ENCODE peak calls at places on chromosomes 1 and 21, in seven cellular contexts. B is A549, T is GM12878, N is suprapubic skin, O is sigmoid colon, S is transverse colon, M is HepG2. V is an unnamed sample. For H3K4me1, the result is how much of the 10 kb centered on the place peaks cover.

GRCh38 chr1:206023682-206024081 is at the start of gene CTSE:
- DNase-seq in N (no peak), B (no peak), O (no peak), M (no peak), T (no peak), S (peak), V (no peak)

GRCh38 chr1:171913385-171913784 is 72.1 kb downstream of the DNM3 start:
- DNase-seq in N (no peak), M (peak), B (peak), S (peak), O (no peak), T (no peak), V (peak)

GRCh38 chr1:28173980-28174297 is 2.6 kb downstream of the PTAFR start:
- DNase-seq in B (no peak), O (no peak), M (no peak), T (no peak), N (no peak), S (no peak), V (no peak)

GRCh38 chr1:212467843-212468482 is 35.2 kb downstream of the NENF start:
- DNase-seq in S (no peak), M (no peak), N (no peak), T (no peak), O (no peak), B (no peak), V (no peak)

GRCh38 chr1:63987014-63987630 is 213.3 kb downstream of the ROR1 start:
- DNase-seq in T (no peak), S (no peak), N (no peak), B (no peak), O (no peak), M (no peak), V (no peak)

GRCh38 chr21:16330340-16331319 is 600.8 kb downstream of the USP25 start:
- DNase-seq in O (no peak), M (peak), T (no peak), S (no peak), N (no peak), B (peak), V (no peak)

GRCh38 chr1:50976111-50976889 is 6.3 kb downstream of the CDKN2C start:
- DNase-seq in T (no peak), S (no peak), O (no peak), N (no peak), B (no peak), M (no peak), V (peak)

GRCh38 chr1:221045842-221046831 is 166.9 kb downstream of the HLX start:
- DNase-seq in M (no peak), O (no peak), B (no peak), T (peak), N (no peak), S (no peak), V (no peak)

GRCh38 chr1:198056255-198056654 is 100.5 kb upstream of the NEK7 start:
- DNase-seq in O (no peak), M (peak), T (no peak), B (no peak), N (no peak), S (no peak), V (no peak)

GRCh38 chr1:43522776-43523480 is 7.8 kb upstream of the PTPRF start:
- DNase-seq in T (no peak), M (peak), B (peak), N (peak), S (peak), O (peak), V (no peak)

GRCh38 chr1:11364170-11364569 is 91.2 kb downstream of the UBIAD1 start:
- DNase-seq in B (no peak), O (no peak), S (peak), N (no peak), T (no peak), M (no peak), V (no peak)

GRCh38 chr1:165324050-165324449 is 32.5 kb downstream of the LMX1A start:
- DNase-seq in N (no peak), M (no peak), B (no peak), O (no peak), S (no peak), T (no peak), V (no peak)

GRCh38 chr1:234611153-234611798 is 1.3 kb upstream of the IRF2BP2 start:
- DNase-seq in B (peak), N (no peak), O (no peak), S (no peak), M (peak), T (peak), V (no peak)

GRCh38 chr1:163824006-163824405 is 502.3 kb downstream of the NUF2 start:
- DNase-seq in O (peak), S (no peak), N (no peak), M (no peak), B (no peak), T (no peak), V (no peak)

GRCh38 chr1:155957411-155957915 is 16.0 kb downstream of the RXFP4 start:
- DNase-seq in B (no peak), M (no peak), S (no peak), T (no peak), N (no peak), O (no peak), V (no peak)

GRCh38 chr1:227789881-227790400 is 25.5 kb upstream of the PRSS38 start:
- DNase-seq in N (peak), O (no peak), T (no peak), B (no peak), M (no peak), S (no peak), V (peak)

GRCh38 chr1:196193891-196194559 is 414.2 kb downstream of the KCNT2 start:
- DNase-seq in T (no peak), O (no peak), S (no peak), N (no peak), B (no peak), M (no peak), V (no peak)

GRCh38 chr1:230878584-230878975 is 10.3 kb upstream of the C1orf198 start:
- DNase-seq in T (no peak), M (no peak), N (peak), B (no peak), S (no peak), O (peak), V (peak)

GRCh38 chr1:58652351-58653184 is 47.3 kb downstream of the MYSM1 start:
- DNase-seq in M (peak), N (no peak), O (peak), S (peak), B (peak), T (peak), V (peak)

GRCh38 chr1:96971849-96972602 is 250.4 kb downstream of the PTBP2 start:
- DNase-seq in O (no peak), N (no peak), B (no peak), M (no peak), S (no peak), T (no peak), V (no peak)

GRCh38 chr1:119880063-119880462 is 16.3 kb downstream of the ADAM30 start:
- DNase-seq in O (no peak), N (no peak), B (no peak), M (no peak), S (no peak), T (no peak), V (no peak)

GRCh38 chr1:207243756-207244408 is 77.6 kb upstream of the CD55 start:
- DNase-seq in B (no peak), N (no peak), S (no peak), T (no peak), M (no peak), O (no peak), V (no peak)

GRCh38 chr1:174005032-174005431 is 17.1 kb downstream of the RC3H1 start:
- DNase-seq in N (no peak), O (no peak), M (no peak), B (no peak), T (peak), S (no peak), V (no peak)

GRCh38 chr1:35505911-35506798 is 51.0 kb downstream of the KIAA0319L start:
- DNase-seq in S (peak), B (no peak), M (no peak), O (no peak), T (peak), N (no peak), V (no peak)

GRCh38 chr1:178126261-178126660 is 32.4 kb downstream of the RASAL2 start:
- DNase-seq in N (no peak), T (no peak), S (no peak), M (peak), B (no peak), O (no peak), V (no peak)

GRCh38 chr1:198494139-198494538 is 46.3 kb downstream of the ATP6V1G3 start:
- DNase-seq in B (no peak), S (no peak), M (no peak), T (no peak), O (no peak), N (no peak), V (no peak)

GRCh38 chr1:23562138-23562819 is 3.0 kb upstream of the ID3 start:
- DNase-seq in T (no peak), N (peak), M (peak), O (peak), S (peak), B (peak), V (peak)

GRCh38 chr21:37294674-37295073 is 27.5 kb upstream of the VPS26C start:
- DNase-seq in O (no peak), M (no peak), B (no peak), N (no peak), S (no peak), T (no peak), V (no peak)

GRCh38 chr1:10943991-10944730 is 68.3 kb upstream of the TARDBP start:
- DNase-seq in M (peak), N (no peak), S (peak), T (no peak), O (no peak), B (no peak), V (no peak)

GRCh38 chr1:20785907-20786309 is 1.2 kb downstream of the HP1BP3 start:
- DNase-seq in B (no peak), T (no peak), M (peak), N (no peak), O (no peak), S (no peak), V (no peak)

GRCh38 chr1:164841723-164842465 is 282.9 kb downstream of the PBX1 start:
- DNase-seq in T (no peak), B (no peak), O (no peak), M (no peak), N (no peak), S (no peak), V (no peak)

GRCh38 chr1:94324168-94324544 is 86.8 kb upstream of the ARHGAP29 start:
- DNase-seq in O (no peak), N (no peak), B (no peak), S (no peak), M (no peak), T (no peak), V (no peak)

GRCh38 chr1:94327001-94327685 is 89.8 kb upstream of the ARHGAP29 start:
- DNase-seq in B (no peak), T (no peak), M (no peak), S (no peak), O (peak), N (peak), V (no peak)

GRCh38 chr1:94326329-94326728 is 88.9 kb upstream of the ARHGAP29 start:
- DNase-seq in S (no peak), T (no peak), N (no peak), M (no peak), B (no peak), O (no peak), V (no peak)

GRCh38 chr1:94323311-94324167 is 86.2 kb upstream of the ARHGAP29 start:
- DNase-seq in S (no peak), N (no peak), T (no peak), O (no peak), B (no peak), M (no peak), V (no peak)

GRCh38 chr1:94325379-94326302 is 88.3 kb upstream of the ARHGAP29 start:
- DNase-seq in N (no peak), S (no peak), O (no peak), B (peak), T (no peak), M (peak), V (no peak)
- H3K4me1 ChIP-seq in N (under half), S (under half), O (under half), B (half or more), T (under half), M (half or more), V (half or more)

DNA sequence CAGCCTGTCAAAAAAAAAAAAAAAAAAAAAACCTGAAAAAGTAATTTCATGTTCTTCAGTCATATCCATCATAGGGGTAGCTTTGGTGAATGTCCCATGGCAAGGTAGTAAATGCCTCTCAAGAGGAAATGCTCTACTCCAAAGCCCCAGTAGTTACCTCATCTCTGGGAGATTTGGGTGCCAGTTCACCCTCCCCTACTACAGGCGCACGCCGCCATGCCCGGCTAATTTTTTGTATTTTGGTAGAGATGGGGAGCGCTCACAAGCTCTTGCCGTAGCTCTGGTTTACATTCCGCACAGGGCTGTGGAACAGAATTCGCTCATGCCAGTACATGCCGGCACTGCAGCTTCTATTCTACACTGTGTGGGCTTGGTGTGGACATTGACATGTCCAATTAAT is 13.7 kb downstream of the PIK3CD start:
- DNase-seq in T (no peak), O (no peak), N (no peak), S (no peak), M (no peak), B (no peak), V (no peak)
- H3K27ac ChIP-seq in T (no peak), O (no peak), N (no peak), S (no peak), M (no peak), B (no peak), V (no peak)

DNA sequence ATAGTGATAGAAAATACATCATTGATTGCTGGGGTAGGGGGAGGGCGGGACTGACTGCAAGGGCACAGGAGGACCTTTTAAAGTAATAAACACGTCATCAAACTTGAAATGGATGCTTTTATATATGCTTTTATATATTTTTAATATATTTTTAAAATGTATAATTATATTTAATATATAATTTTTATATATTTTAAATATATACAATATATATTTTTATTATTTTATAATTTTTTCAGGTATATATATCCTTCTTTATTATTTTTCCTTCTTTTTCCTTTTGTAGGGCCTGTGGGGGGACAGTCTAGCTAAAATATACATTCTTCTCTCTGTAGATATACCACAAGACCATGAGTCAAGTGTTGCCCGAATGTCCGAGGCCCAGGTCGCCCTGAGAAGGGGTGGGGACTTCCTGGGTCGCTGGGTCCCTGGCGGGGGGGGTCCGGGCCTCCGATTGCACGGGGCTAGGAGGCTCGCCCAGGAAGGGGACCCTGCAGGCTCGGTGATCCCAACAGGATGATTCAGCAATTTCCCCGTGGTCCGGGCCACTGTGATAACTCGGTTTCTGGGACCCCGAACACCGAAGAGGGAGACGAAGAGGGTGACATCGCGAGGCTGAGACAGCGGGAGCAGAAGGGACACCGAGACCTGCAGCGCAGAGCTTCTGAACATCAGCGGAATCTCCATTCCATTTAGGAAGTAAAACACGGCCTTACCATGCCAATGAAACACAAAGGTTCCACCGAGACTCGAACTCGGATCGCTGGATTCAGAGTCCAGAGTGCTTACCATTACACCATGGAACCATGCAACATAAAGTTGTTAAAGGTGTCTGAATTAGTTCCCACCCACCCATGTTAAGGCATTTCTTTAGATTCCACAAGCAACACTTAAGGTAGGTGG is 112.5 kb upstream of the NBPF11 start:
- DNase-seq in T (no peak), B (peak), S (no peak), N (no peak), M (no peak), O (no peak), V (no peak)
- TF ChIP-seq EP300 in T (no peak), B (peak), S (no peak), N (no peak), M (no peak), O (no peak), V (no peak)

GRCh38 chr1:223419115-223419514 is 25.9 kb downstream of the CCDC185 start:
- DNase-seq in B (no peak), M (no peak), O (no peak), S (no peak), N (no peak), T (no peak), V (no peak)
- H3K4me1 ChIP-seq in B (under half), M (under half), O (under half), S (under half), N (under half), T (under half), V (under half)